ENCODE peak calls at places on chromosomes 7 and 10, in six cellular contexts. S is osteocyte, O is AG10803, K is GM20000, N is heart left ventricle, W is H9. H is an unnamed sample.

GRCh38 chr7:134515569-134516468 is 11.5 kb upstream of the AKR1B10 start:
- DNase-seq in S (no peak), O (peak; percentile 86), K (no peak), N (no peak), W (no peak), H (peak; percentile 98)

GRCh38 chr10:91410638-91411367 is 659 bp downstream of the HECTD2 start:
- DNase-seq in S (no peak), O (peak; percentile 18), K (peak; percentile 31), N (peak; percentile 20), W (no peak), H (peak; percentile 64)

GRCh38 chr10:22320591-22321155 is at the start of gene BMI1:
- DNase-seq in S (peak; percentile 90), O (peak; percentile 75), K (peak; percentile 85), N (peak; percentile 87), W (peak; percentile 85), H (peak; percentile 70)

GRCh38 chr10:80603516-80603915 is 65.8 kb downstream of the SH2D4B start:
- DNase-seq in S (no peak), O (no peak), K (no peak), N (no peak), W (no peak), H (no peak)

GRCh38 chr7:151122276-151122675 is 36.0 kb downstream of the AGAP3 start:
- DNase-seq in S (no peak), O (no peak), K (no peak), N (no peak), W (no peak), H (no peak)

GRCh38 chr7:127652333-127653248 is 597 bp downstream of the SND1 start:
- DNase-seq in S (no peak), O (peak; percentile 40), K (no peak), N (no peak), W (no peak), H (peak; percentile 63)

GRCh38 chr7:116405810-116406209 is 93.7 kb upstream of the CAV2 start:
- DNase-seq in S (no peak), O (no peak), K (no peak), N (no peak), W (no peak), H (no peak)

GRCh38 chr10:329361-330099 is 194.3 kb downstream of the ZMYND11 start:
- DNase-seq in S (peak; percentile 90), O (peak; percentile 93), K (no peak), N (peak; percentile 79), W (no peak), H (peak; percentile 96)

GRCh38 chr7:99036531-99037175 is 107.3 kb downstream of the SMURF1 start:
- DNase-seq in S (no peak), O (peak; percentile 87), K (no peak), N (no peak), W (peak; percentile 82), H (peak; percentile 81)

GRCh38 chr7:18896343-18896975 is 221.0 kb downstream of the TWIST1 start:
- DNase-seq in S (no peak), O (no peak), K (no peak), N (no peak), W (no peak), H (no peak)

GRCh38 chr10:101889256-101890210 is 45.9 kb upstream of the KCNIP2 start:
- DNase-seq in S (peak; percentile 88), O (peak; percentile 72), K (peak; percentile 64), N (peak; percentile 69), W (peak; percentile 80), H (peak; percentile 79)
- TF ChIP-seq CTCF in S (peak; percentile 87), O (peak; percentile 94), K (peak; percentile 77), N (peak; percentile 78), W (peak; percentile 97), H (peak; percentile 92)

DNA sequence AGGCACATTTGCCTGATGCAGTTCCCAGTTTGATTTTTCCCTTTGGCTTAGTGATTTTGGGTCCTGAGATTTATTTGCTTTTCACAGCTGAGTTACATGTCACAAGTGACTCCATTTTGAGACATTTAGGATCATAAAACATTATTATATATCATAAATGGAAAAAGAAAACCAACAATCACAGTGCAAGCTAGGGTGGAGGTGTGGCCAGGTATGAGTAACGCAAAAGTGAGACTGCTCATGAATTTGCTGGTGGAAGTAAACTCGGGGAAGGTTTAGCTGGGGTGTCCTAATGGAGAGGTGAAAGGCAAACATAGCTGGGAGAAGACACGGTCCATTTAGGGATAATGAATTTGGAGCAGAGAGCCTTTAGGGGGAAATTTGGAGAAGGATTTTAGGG is 21.7 kb upstream of the UCN3 start:
- DNase-seq in S (no peak), O (no peak), K (no peak), N (no peak), W (no peak), H (no peak)
- TF ChIP-seq CTCF in S (no peak), O (no peak), K (no peak), N (no peak), W (no peak), H (no peak)

DNA sequence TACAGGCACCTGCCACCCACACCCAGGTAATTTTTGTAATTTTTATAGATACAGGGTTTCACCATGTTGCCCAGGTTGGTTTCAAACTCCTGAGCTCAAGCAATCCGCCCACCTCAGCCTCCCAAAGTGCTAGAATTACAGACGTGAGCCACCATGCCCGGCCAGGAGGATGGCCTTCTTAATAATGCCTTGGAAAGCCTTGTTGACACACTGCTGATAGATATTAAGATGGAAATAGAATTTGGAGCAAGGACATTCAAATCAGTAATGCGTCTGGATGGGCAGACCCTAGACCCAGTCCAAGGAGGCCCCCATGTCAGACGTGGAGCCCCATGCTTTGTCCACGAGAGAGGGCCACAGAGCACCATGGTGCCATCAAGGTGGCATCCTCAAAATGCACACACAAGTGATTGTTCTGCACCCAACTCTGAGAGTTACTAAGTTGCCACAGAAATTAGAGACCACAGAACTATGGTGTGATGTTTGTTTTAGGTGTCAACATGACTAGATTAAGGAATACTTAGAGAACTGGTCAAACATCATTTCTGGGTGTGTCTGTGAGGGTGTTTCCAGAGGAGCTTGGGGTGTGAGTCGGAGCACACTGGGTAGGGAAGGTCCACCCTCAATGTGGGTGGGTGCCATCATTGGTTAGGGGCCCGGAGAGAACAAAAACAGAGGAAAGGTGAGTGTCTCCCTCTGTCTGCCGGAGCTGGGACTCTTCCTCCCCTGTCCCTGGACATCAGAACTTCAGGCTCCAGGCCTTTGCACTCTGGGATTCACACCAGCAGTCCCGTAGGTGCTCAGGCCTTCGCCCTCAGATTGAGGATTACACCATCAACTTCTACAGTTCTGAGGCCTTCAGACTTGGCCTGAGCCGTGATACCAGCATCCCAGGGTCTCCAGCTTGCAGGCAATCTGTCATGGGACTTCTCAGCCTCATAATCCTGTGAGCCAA is 34.5 kb downstream of the EBF3 start:
- DNase-seq in S (no peak), O (no peak), K (no peak), N (no peak), W (peak; percentile 50), H (no peak)
- TF ChIP-seq CTCF in S (no peak), O (no peak), K (no peak), N (no peak), W (peak; percentile 68), H (no peak)

GRCh38 chr7:2897023-2897422 is 52.9 kb upstream of the GNA12 start:
- DNase-seq in S (no peak), O (no peak), K (no peak), N (no peak), W (peak; percentile 53), H (no peak)
- TF ChIP-seq CTCF in S (no peak), O (no peak), K (no peak), N (no peak), W (peak; percentile 54), H (no peak)

GRCh38 chr10:126597206-126597605 is 73.3 kb downstream of the C10orf90 start:
- DNase-seq in S (no peak), O (peak; percentile 30), K (no peak), N (no peak), W (no peak), H (peak; percentile 69)

GRCh38 chr10:126599949-126600627 is 70.4 kb downstream of the C10orf90 start:
- DNase-seq in S (no peak), O (no peak), K (no peak), N (no peak), W (no peak), H (no peak)

GRCh38 chr10:126596472-126597016 is 73.9 kb downstream of the C10orf90 start:
- DNase-seq in S (no peak), O (no peak), K (no peak), N (no peak), W (no peak), H (no peak)

GRCh38 chr10:126595160-126595559 is 75.3 kb downstream of the C10orf90 start:
- DNase-seq in S (no peak), O (no peak), K (no peak), N (no peak), W (no peak), H (no peak)

GRCh38 chr10:126598009-126598408 is 72.5 kb downstream of the C10orf90 start:
- DNase-seq in S (no peak), O (peak; percentile 31), K (peak; percentile 13), N (no peak), W (peak; percentile 74), H (peak; percentile 59)
- TF ChIP-seq CTCF in S (peak; percentile 54), O (peak; percentile 56), K (peak; percentile 29), N (no peak), W (peak; percentile 84), H (peak; percentile 75)

GRCh38 chr7:110090113-110090820 is 1000.7 kb upstream of the LRRN3 start:
- DNase-seq in S (no peak), O (no peak), K (peak; percentile 11), N (no peak), W (no peak), H (peak; percentile 2)
- TF ChIP-seq CTCF in S (peak; percentile 66), O (peak; percentile 30), K (no peak), N (peak; percentile 8), W (peak; percentile 63), H (peak; percentile 16)

GRCh38 chr7:11540271-11540761 is 291.7 kb downstream of the THSD7A start:
- DNase-seq in S (no peak), O (peak; percentile 6), K (no peak), N (no peak), W (no peak), H (peak; percentile 93)
- TF ChIP-seq CTCF in S (no peak), O (no peak), K (no peak), N (no peak), W (no peak), H (no peak)

DNA sequence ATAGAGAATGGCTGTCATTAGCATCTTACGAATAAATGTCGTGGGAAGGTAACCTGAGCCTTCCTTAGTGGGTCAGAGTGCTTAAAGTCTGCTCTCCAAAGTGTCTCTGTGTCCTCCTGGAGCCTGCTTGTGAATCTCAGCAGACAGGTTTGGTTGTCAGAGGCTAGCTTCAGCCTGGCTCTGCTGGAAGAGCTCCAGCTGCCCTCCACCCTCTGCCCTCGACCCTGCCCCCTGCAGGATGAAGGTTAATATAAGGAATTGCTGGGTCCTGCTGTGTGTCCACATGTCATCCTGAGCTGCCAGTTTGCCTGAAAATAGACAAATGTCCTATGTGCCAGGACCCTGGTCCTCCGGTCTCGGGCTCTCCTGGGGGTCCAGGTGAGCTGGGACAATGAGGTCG is 33.5 kb downstream of the FAM241B start:
- DNase-seq in S (no peak), O (no peak), K (no peak), N (no peak), W (peak; percentile 73), H (no peak)
- TF ChIP-seq CTCF in S (no peak), O (no peak), K (no peak), N (no peak), W (peak; percentile 65), H (no peak)

H was measured in fibroblast of mammary gland.